ENCODE peak calls at places on chromosome 21, in four cellular contexts. A is GM23248, Q is keratinocyte, L is neural progenitor cell. N is an unnamed sample.

GRCh38 chr21:25513810-25514209 is 93.5 kb downstream of the MRPL39 start:
- DNase-seq in A (no peak), L (no peak), Q (no peak), N (no peak)

GRCh38 chr21:28687571-28687970 is 305.1 kb downstream of the LTN1 start:
- DNase-seq in A (no peak), L (no peak), Q (peak; percentile 94), N (no peak)

GRCh38 chr21:32392299-32392879 is 423 bp downstream of the URB1 start:
- DNase-seq in Q (no peak), A (peak; percentile 51), L (peak; percentile 23), N (no peak)

GRCh38 chr21:32994305-32994704 is 31.4 kb upstream of the OLIG2 start:
- DNase-seq in L (no peak), Q (no peak), A (peak; percentile 54), N (no peak)

GRCh38 chr21:17660449-17660848 is 47.7 kb upstream of the BTG3 start:
- DNase-seq in A (peak; percentile 9), L (no peak), Q (no peak), N (no peak)

GRCh38 chr21:17793675-17794123 is 25.5 kb downstream of the C21orf91 start:
- DNase-seq in A (peak; percentile 43), L (no peak), Q (no peak), N (no peak)

GRCh38 chr21:28747464-28747863 is 245.2 kb downstream of the LTN1 start:
- DNase-seq in Q (no peak), L (no peak), A (no peak), N (no peak)

GRCh38 chr21:34147835-34148804 is 74.7 kb downstream of the MRPS6 start:
- DNase-seq in A (peak; percentile 16), Q (no peak), L (no peak), N (no peak)

GRCh38 chr21:42219606-42220137 is 732 bp downstream of the ABCG1 start:
- DNase-seq in L (peak; percentile 57), Q (no peak), A (peak; percentile 28), N (no peak)

GRCh38 chr21:45421846-45422775 is 17.1 kb downstream of the COL18A1 start:
- DNase-seq in Q (no peak), L (no peak), A (no peak), N (no peak)
- H3K4me3 ChIP-seq in Q (no peak overlapping the region), L (no peak overlapping the region), A (no peak overlapping the region), N (no peak overlapping the region)

GRCh38 chr21:39010629-39011404 is 172.4 kb downstream of the PSMG1 start:
- DNase-seq in Q (no peak), L (no peak), A (no peak), N (no peak)

GRCh38 chr21:39011911-39012310 is 171.3 kb downstream of the PSMG1 start:
- DNase-seq in A (no peak), Q (no peak), L (no peak), N (no peak)

GRCh38 chr21:39014751-39015150 is 168.5 kb downstream of the PSMG1 start:
- DNase-seq in A (peak; percentile 96), L (no peak), Q (peak; percentile 44), N (no peak)

GRCh38 chr21:39009587-39010225 is 173.5 kb downstream of the PSMG1 start:
- DNase-seq in Q (no peak), A (no peak), L (no peak), N (no peak)

GRCh38 chr21:39012314-39013230 is 170.7 kb downstream of the PSMG1 start:
- DNase-seq in L (no peak), A (no peak), Q (no peak), N (peak; percentile 39)
- TF ChIP-seq EZH2 in L (no peak), A (no peak), Q (no peak), N (no peak)

DNA sequence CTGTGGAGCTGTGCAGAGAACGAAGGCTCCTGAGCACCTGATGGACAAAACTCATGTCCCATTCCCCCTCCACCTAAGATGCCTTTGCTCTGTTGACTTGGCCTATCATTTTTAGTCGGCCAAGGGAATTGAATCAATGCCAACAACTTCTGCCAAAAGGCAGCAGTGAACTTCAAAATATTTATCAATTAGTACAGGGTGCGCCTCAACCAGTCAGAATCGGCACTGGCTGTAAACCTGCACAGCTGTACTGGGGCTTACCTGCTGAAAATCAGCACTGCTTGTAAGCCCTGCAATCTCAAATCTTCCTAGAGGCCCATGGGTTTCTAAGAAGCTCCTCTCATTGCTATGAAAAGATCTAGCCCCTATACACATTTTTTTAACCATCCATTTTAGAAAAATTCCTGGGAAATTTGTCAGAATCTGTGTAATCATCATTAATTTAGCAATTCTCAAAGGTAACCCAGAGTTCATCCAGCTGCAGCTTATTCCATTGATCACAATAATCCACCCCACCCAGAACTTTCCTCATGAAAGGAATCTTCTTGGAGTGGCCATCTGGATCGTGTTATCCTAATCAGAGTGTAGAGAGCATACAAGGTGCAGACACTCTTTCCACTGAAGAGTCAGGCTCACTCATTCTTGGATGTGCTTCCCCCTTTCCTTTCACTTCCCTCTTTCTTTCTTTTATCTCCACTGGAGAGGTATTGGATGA is 40.2 kb downstream of the ADAMTS1 start:
- DNase-seq in L (no peak), A (peak; percentile 39), Q (no peak), N (no peak)
- H3K27ac ChIP-seq in L (no peak overlapping the region), A (no peak overlapping the region), Q (no peak overlapping the region), N (no peak overlapping the region)

DNA sequence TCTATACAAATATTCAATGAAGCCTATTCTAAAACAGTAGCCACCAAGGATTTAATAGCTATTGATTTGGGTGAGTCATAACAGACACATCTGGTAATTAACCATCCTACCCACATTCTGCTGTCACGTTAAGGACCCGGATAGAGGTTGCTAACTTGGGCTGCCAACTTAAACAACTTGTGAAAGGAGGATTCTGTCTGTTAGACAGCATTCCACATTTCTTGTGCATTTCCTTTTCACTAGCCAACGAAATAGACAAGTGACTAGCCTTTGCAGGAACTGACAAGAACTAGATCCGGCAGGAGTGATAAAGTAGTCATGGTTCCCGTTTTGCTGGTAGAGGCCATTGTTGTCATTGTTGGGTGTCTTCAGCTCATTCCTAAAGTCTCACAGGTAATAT is 9.5 kb downstream of the DSCAM start:
- DNase-seq in A (no peak), L (no peak), Q (no peak), N (no peak)
- H3K4me3 ChIP-seq in A (no peak overlapping the region), L (no peak overlapping the region), Q (peak overlapping the region; percentile 5), N (no peak overlapping the region)

GRCh38 chr21:38660333-38661295 is 145.1 kb upstream of the ETS2 start:
- DNase-seq in Q (no peak), L (peak; percentile 69), A (peak; percentile 48), N (no peak)
- TF ChIP-seq EZH2 in Q (peak; percentile 48), L (peak; percentile 88), A (no peak), N (no peak)

DNA sequence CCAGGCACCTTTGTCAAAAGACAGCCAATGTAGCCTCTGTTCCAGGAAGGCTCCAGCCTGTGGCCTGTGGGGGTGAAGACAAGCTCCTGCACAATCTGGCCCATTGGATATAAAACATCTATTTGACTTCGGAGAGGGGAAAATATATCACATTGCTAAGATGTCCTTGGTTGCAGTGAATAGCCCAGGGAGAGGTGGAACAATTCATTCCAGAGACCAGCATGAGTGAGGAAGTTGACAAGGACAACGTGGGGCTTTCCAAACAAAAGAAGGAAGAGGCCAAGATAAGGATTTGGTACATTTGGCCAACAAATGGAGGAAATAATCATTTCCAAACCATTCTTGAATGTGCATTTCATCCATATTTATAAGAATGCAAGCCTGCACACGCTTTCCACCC is 187.0 kb downstream of the ETS2 start:
- DNase-seq in Q (no peak), A (no peak), L (no peak), N (no peak)
- H3K27ac ChIP-seq in Q (peak overlapping the region; percentile 93), A (no peak overlapping the region), L (no peak overlapping the region), N (peak overlapping the region; percentile 100)

GRCh38 chr21:44259082-44259705 is 2.5 kb downstream of the DNMT3L start:
- DNase-seq in Q (no peak), L (no peak), A (no peak), N (no peak)
- H3K4me3 ChIP-seq in Q (no peak overlapping the region), L (no peak overlapping the region), A (no peak overlapping the region), N (no peak overlapping the region)

DNA sequence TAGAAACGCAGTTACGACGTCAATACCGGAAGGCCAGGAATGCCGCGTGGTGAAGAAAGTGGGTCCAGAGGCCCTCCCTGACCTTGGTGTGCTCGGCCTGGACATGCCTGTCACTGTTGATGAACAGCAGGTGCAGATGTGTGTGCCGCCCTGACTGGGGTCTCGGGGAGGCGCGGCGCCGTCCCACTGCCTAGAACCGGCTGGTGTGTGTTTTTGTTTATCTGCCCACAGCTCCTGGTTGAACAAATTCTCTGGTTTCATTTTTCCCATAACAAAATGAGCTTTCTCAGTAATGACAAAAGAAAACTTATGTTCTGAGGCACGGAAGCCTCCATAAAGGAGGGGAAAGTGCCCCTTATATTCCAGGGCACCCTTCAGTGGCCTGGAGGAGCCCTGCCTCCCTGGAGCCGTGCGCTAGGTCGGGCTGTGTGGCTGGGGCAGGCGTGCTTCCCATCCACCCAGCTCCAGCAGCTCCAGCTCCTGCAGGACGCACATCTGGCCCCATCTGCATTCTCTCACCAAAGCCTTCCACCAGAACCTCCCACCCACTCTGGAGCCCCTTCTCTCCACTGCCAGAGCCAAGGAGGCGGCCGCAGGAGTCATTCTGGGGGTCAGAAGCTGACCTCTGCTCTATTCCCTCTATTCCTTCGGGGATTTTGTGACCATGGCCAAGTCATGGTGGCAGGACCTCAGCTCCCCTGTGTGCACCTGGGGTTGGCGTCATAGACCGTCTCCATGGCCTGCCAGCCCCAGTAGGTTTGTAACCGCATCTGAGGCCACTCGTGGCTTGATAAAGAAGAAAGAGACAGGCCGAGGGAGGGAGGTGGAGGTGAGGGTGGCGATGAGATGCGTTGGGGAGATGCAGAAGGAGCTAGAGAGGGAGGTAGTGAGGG is 20.1 kb upstream of the COL18A1 start:
- DNase-seq in Q (no peak), A (no peak), L (no peak), N (no peak)
- TF ChIP-seq EZH2 in Q (no peak), A (no peak), L (no peak), N (no peak)

DNA sequence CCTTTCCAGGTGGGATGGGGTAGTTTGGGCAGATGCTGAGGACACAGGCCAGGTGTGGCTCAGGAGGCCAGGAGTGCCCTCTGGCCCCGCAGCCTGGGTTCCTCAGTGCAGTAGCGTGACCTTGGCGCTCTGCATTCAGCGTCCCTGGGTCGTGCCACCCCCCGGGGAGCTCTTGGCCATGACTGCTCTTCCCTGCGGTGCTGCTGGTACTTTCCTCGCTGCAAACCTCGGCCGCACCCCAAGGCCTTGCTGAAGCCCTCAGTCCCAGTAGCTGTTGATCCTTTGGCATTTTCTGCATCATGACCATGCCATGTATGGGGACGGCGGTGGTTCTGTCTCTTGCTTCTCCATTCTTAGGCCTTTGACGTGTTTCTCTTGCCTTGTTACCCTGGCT is 13.8 kb downstream of the SLX9 start:
- DNase-seq in A (no peak), Q (no peak), L (no peak), N (no peak)
- H3K27ac ChIP-seq in A (no peak overlapping the region), Q (no peak overlapping the region), L (no peak overlapping the region), N (no peak overlapping the region)

DNA sequence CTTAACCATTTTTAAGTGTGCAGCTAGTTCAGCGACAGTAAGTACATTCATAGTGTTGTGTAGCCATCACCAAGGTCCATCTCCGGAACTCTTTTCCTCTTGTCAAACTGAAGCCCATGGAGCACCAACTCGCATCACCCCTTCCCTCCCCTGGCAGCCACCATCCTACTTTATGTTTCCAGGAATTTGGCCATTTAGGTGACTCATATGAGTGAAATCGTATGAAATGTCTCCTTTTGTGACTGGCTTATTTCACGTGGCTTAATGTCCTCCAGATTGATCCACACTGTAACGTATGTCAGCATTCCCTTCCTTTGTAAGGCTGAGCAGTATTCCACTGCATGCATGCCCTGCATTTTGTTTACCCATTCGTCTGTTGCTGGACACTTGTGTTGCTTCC is 2.5 kb downstream of the COL6A2 start:
- DNase-seq in Q (no peak), L (no peak), A (peak; percentile 90), N (no peak)
- H3K4me3 ChIP-seq in Q (no peak overlapping the region), L (no peak overlapping the region), A (peak overlapping the region; percentile 85), N (no peak overlapping the region)